ENCODE peak calls at places on chromosomes 12 and 14, in five cellular contexts. M is stimulated activated CD4-positive, alpha-beta T cell treated with anti-CD3 and anti-CD28 coated beads, TNF-alpha, amount 100 ng/mL, for 1 hour; S is upper lobe of right lung; L is RPMI7951; H is HFFc6. D is an unnamed sample.

GRCh38 chr12:101521136-101521535 is 46.0 kb downstream of the SPIC start:
- DNase-seq in M (no peak), S (no peak), L (no peak), H (no peak), D (no peak)

GRCh38 chr12:94963649-94964048 is 39.8 kb downstream of the NDUFA12 start:
- DNase-seq in M (no peak), S (no peak), L (no peak), H (no peak), D (no peak)

GRCh38 chr14:39169541-39169900 is 612 bp downstream of the TRAPPC6B start:
- DNase-seq in M (no peak), S (no peak), L (no peak), H (no peak), D (no peak)

GRCh38 chr14:22542360-22542759 is 46.7 kb downstream of the DAD1 start:
- DNase-seq in M (no peak), S (no peak), L (peak; percentile 20), H (no peak), D (no peak)

GRCh38 chr14:89340200-89340667 is 76.8 kb downstream of the FOXN3 start:
- DNase-seq in M (no peak), S (no peak), L (no peak), H (no peak), D (no peak)

GRCh38 chr14:104335611-104336010 is 197.2 kb downstream of the KIF26A start:
- DNase-seq in M (no peak), S (no peak), L (no peak), H (no peak), D (no peak)

GRCh38 chr12:120713861-120714482 is 3.7 kb downstream of the UNC119B start:
- DNase-seq in M (no peak), S (no peak), L (peak; percentile 73), H (peak; percentile 78), D (peak; percentile 53)

GRCh38 chr14:88831285-88831684 is 6.8 kb downstream of the TTC8 start:
- DNase-seq in M (no peak), S (no peak), L (peak; percentile 74), H (peak; percentile 81), D (no peak)

GRCh38 chr12:93860659-93861373 is 183.6 kb downstream of the CRADD start:
- DNase-seq in M (no peak), S (no peak), L (no peak), H (no peak), D (no peak)

GRCh38 chr12:11829764-11830194 is 180.3 kb downstream of the ETV6 start:
- DNase-seq in M (no peak), S (no peak), L (no peak), H (no peak), D (no peak)

GRCh38 chr12:646303-647038 is 16.8 kb downstream of the NINJ2 start:
- DNase-seq in M (no peak), S (no peak), L (no peak), H (no peak), D (no peak)

GRCh38 chr12:53495903-53496751 is 3.1 kb downstream of the MAP3K12 start:
- DNase-seq in M (no peak), S (peak; percentile 64), L (peak; percentile 44), H (no peak), D (no peak)

GRCh38 chr14:94474581-94475031 is 1.4 kb downstream of the SERPINA9 start:
- DNase-seq in M (no peak), S (no peak), L (no peak), H (no peak), D (no peak)